ENCODE peak calls at places on chromosomes 2 and 18, in six cellular contexts. O is activated CD8-positive, alpha-beta T cell treated with anti-CD3 and anti-CD28 coated beads for 36 hours; P is tibial nerve; D is WTC11; G is HCT116; K is CD4-positive, alpha-beta T cell. H is an unnamed sample.
A peak's percentile ranks its signal among the peaks of the same experiment; 100 is the strongest.

GRCh38 chr18:22238036-22238435 is 68.6 kb downstream of the GATA6 start:
- DNase-seq in P (no peak), O (peak; percentile 9), K (no peak), G (no peak), D (no peak), H (no peak)

GRCh38 chr2:232873909-232874641 is 4.0 kb downstream of the SNORC start:
- DNase-seq in G (no peak), O (no peak), D (no peak), P (peak; percentile 7), K (no peak), H (no peak)

GRCh38 chr2:164826293-164827243 is 15.1 kb downstream of the COBLL1 start:
- DNase-seq in K (no peak), G (no peak), D (no peak), P (no peak), O (peak; percentile 8), H (no peak)

GRCh38 chr2:8310557-8311455 is 371.1 kb upstream of the ID2 start:
- DNase-seq in P (no peak), D (no peak), O (peak; percentile 90), K (no peak), G (no peak), H (no peak)

GRCh38 chr2:241271641-241272297 is 43.7 kb downstream of the HDLBP start:
- DNase-seq in K (peak; percentile 60), G (peak; percentile 38), D (peak; percentile 28), P (peak; percentile 80), O (peak; percentile 65), H (peak; percentile 35)

GRCh38 chr2:80852808-80853139 is 548.2 kb upstream of the LRRTM1 start:
- DNase-seq in P (no peak), K (no peak), O (no peak), D (peak; percentile 33), G (no peak), H (peak; percentile 33)

GRCh38 chr2:218260742-218261423 is at the start of gene GPBAR1:
- DNase-seq in P (peak; percentile 21), D (peak; percentile 68), K (peak; percentile 31), O (no peak), G (no peak), H (peak; percentile 63)

GRCh38 chr18:79988925-79989361 is 580 bp upstream of the TXNL4A start:
- DNase-seq in O (no peak), D (no peak), K (peak; percentile 37), G (no peak), P (no peak), H (no peak)

GRCh38 chr18:55781481-55781957 is 193.5 kb upstream of the TCF4 start:
- DNase-seq in O (no peak), K (no peak), G (no peak), P (no peak), D (peak; percentile 70), H (peak; percentile 63)

GRCh38 chr2:235264121-235264493 is 229.7 kb upstream of the AGAP1 start:
- DNase-seq in G (peak; percentile 10), P (no peak), O (no peak), D (no peak), K (no peak), H (no peak)

GRCh38 chr2:65215946-65216345 is 11.7 kb upstream of the ACTR2 start:
- DNase-seq in K (no peak), O (no peak), D (no peak), P (no peak), G (no peak), H (no peak)

GRCh38 chr2:130370490-130370889 is 14.6 kb downstream of the PTPN18 start:
- DNase-seq in G (no peak), P (no peak), O (peak; percentile 81), K (no peak), D (no peak), H (no peak)

GRCh38 chr2:12131975-12132374 is 385.5 kb downstream of the LPIN1 start:
- DNase-seq in D (no peak), P (no peak), O (no peak), K (no peak), G (no peak), H (no peak)

GRCh38 chr18:31274915-31275314 is 43.0 kb upstream of the DSG1 start:
- DNase-seq in O (no peak), K (no peak), P (peak; percentile 62), D (no peak), G (peak; percentile 66), H (no peak)

GRCh38 chr18:39788395-39788794 is 2166.6 kb upstream of the PIK3C3 start:
- DNase-seq in K (no peak), O (no peak), D (no peak), G (no peak), P (no peak), H (no peak)

GRCh38 chr2:144256996-144257707 is 262.8 kb downstream of the ZEB2 start:
- DNase-seq in P (no peak), D (no peak), G (no peak), K (no peak), O (peak; percentile 58), H (no peak)

GRCh38 chr2:172822585-172822984 is 86.9 kb downstream of the RAPGEF4 start:
- DNase-seq in G (no peak), D (no peak), K (no peak), P (no peak), O (no peak), H (no peak)

GRCh38 chr2:96734899-96735585 is 4.8 kb downstream of the LMAN2L start:
- DNase-seq in P (no peak), D (no peak), G (no peak), O (no peak), K (no peak), H (no peak)

GRCh38 chr2:171279983-171280790 is 119.5 kb upstream of the TLK1 start:
- DNase-seq in P (no peak), D (no peak), O (no peak), K (no peak), G (no peak), H (no peak)

GRCh38 chr18:24656571-24656971 is 196.1 kb downstream of the HRH4 start:
- DNase-seq in P (no peak), K (no peak), D (no peak), O (no peak), G (no peak), H (peak; percentile 53)

GRCh38 chr2:24382363-24383021 is 22.2 kb upstream of the ITSN2 start:
- DNase-seq in K (peak; percentile 57), D (peak; percentile 64), P (no peak), O (peak; percentile 57), G (peak; percentile 65), H (peak; percentile 69)

GRCh38 chr2:231037731-231038482 is 584 bp downstream of the C2orf72 start:
- DNase-seq in K (no peak), D (peak; percentile 35), O (no peak), G (no peak), P (no peak), H (peak; percentile 57)

GRCh38 chr2:84865181-84865783 is 15.6 kb downstream of the TRABD2A start:
- DNase-seq in O (no peak), G (no peak), P (no peak), D (no peak), K (peak; percentile 15), H (no peak)

GRCh38 chr18:23793985-23794867 is 105.0 kb downstream of the LAMA3 start:
- DNase-seq in G (no peak), O (no peak), D (no peak), P (no peak), K (no peak), H (no peak)

GRCh38 chr18:77181950-77182707 is 49.5 kb upstream of the MBP start:
- DNase-seq in G (no peak), K (no peak), O (no peak), D (no peak), P (no peak), H (no peak)

GRCh38 chr2:223760838-223761502 is 76.4 kb downstream of the AP1S3 start:
- DNase-seq in O (peak; percentile 82), G (peak; percentile 96), P (no peak), D (peak; percentile 25), K (no peak), H (no peak)

DNA sequence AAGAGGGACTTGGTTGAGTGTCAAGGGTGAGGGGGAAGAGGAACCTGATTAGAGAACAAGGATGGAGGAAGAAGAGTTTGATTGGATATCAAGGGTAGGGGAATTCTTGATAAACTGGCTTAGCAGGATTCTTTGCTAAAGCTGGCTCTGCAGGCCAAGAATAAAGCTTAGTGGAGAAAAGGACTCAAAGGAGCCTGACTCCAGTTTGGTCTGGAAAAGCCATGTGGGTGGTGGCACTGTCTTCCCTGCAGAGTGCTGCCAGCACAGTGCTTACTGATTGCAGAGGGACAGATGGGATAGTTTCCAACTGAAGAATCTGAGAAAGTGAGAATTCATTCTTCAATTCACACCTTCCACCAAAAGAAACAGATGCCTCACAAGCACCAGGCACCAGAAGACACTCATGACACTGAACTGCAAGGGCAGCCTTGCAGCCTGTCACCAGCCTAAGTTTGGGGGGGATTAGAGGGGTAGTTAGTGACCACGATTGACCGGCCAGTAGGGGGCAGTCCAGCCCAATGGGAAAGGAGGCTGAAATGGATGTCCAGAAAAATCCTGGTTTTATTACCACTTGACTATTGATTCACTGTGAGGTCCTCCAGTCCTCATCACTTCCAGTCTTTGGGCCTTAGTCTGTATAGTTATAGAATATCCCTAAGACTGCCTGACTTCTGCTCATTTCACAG is 334.5 kb downstream of the SMAD2 start:
- DNase-seq in O (peak; percentile 42), K (no peak), G (peak; percentile 10), P (no peak), D (peak; percentile 81), H (peak; percentile 46)
- TF ChIP-seq CTCF in O (peak; percentile 59), K (no peak), G (peak; percentile 73), P (no peak), D (peak; percentile 77), H (peak; percentile 66)

GRCh38 chr18:45764000-45764686 is 40.2 kb downstream of the SLC14A1 start:
- DNase-seq in P (no peak), K (no peak), D (no peak), O (peak; percentile 7), G (no peak), H (no peak)
- TF ChIP-seq CTCF in P (no peak), K (no peak), D (no peak), O (no peak), G (no peak), H (no peak)

GRCh38 chr18:4282954-4283353 is 172.2 kb downstream of the DLGAP1 start:
- DNase-seq in O (no peak), D (no peak), K (no peak), P (no peak), G (no peak), H (no peak)
- TF ChIP-seq CTCF in O (no peak), D (no peak), K (no peak), P (no peak), G (no peak), H (no peak)

GRCh38 chr2:71609958-71610357 is 156.6 kb downstream of the DYSF start:
- DNase-seq in K (peak; percentile 5), G (peak; percentile 24), P (no peak), D (no peak), O (no peak), H (no peak)
- TF ChIP-seq CTCF in K (peak; percentile 15), G (peak; percentile 53), P (peak; percentile 49), D (no peak), O (peak; percentile 26), H (no peak)

DNA sequence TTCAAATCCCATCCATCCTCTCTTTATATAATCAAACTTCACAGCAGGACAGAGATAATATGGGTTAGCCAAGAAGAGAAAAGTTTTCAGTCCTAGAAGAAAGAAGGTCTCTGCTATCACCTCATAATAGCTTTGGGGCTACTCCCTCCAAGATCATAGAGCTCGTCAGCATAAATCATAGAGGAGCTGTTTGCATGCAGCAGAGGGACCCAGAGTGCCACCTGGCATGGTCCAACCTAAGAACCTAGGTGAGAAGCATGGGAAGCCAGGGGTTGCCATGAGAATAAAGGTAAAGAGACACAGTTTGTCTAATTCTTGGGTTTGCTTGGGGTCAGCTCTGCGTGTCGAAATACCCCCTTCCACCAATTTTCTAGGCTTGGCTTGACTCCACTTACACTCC is 87.1 kb upstream of the CYP1B1 start:
- DNase-seq in G (no peak), O (peak; percentile 9), K (no peak), D (no peak), P (no peak), H (no peak)
- TF ChIP-seq CTCF in G (peak; percentile 21), O (no peak), K (no peak), D (no peak), P (no peak), H (no peak)

GRCh38 chr18:62324917-62325805 is at the start of gene TNFRSF11A:
- DNase-seq in G (no peak), D (peak; percentile 75), K (peak; percentile 71), P (no peak), O (peak; percentile 67), H (peak; percentile 62)
- TF ChIP-seq CTCF in G (peak; percentile 39), D (peak; percentile 43), K (no peak), P (no peak), O (peak; percentile 64), H (peak; percentile 30)